ENCODE peak calls at places on chromosome 11, in eight cellular contexts. One of them, this sample, is unnamed.

GRCh38 chr11:67347964-67348749 is 5.2 kb downstream of the POLD4 start:
- DNase-seq in CD4-positive, alpha-beta T cell: no peak
- DNase-seq in endodermal cell: no peak
- DNase-seq in OCI-LY7: no peak
- DNase-seq in right atrium auricular region: no peak
- DNase-seq in stomach: no peak
- DNase-seq in transverse colon: no peak
- DNase-seq in lower lobe of right lung: no peak
- DNase-seq in this sample: no peak

GRCh38 chr11:85867751-85868150 is 12.6 kb downstream of the CCDC83 start:
- DNase-seq in CD4-positive, alpha-beta T cell: no peak
- DNase-seq in endodermal cell: no peak
- DNase-seq in OCI-LY7: no peak
- DNase-seq in right atrium auricular region: no peak
- DNase-seq in stomach: no peak
- DNase-seq in transverse colon: no peak
- DNase-seq in lower lobe of right lung: no peak
- DNase-seq in this sample: no peak

GRCh38 chr11:19511413-19512183 is 201.0 kb upstream of the NAV2 start:
- DNase-seq in CD4-positive, alpha-beta T cell: no peak
- DNase-seq in endodermal cell: no peak
- DNase-seq in OCI-LY7: no peak
- DNase-seq in right atrium auricular region: peak; percentile 73
- DNase-seq in stomach: peak; percentile 46
- DNase-seq in transverse colon: peak; percentile 10
- DNase-seq in lower lobe of right lung: peak; percentile 55
- DNase-seq in this sample: no peak

GRCh38 chr11:67352546-67353316 is 615 bp downstream of the POLD4 start:
- DNase-seq in CD4-positive, alpha-beta T cell: no peak
- DNase-seq in endodermal cell: no peak
- DNase-seq in OCI-LY7: peak; percentile 89
- DNase-seq in right atrium auricular region: no peak
- DNase-seq in stomach: peak; percentile 59
- DNase-seq in transverse colon: peak; percentile 72
- DNase-seq in lower lobe of right lung: peak; percentile 82
- DNase-seq in this sample: no peak

GRCh38 chr11:79466411-79466810 is 25.6 kb upstream of the TENM4 start:
- DNase-seq in CD4-positive, alpha-beta T cell: no peak
- DNase-seq in endodermal cell: no peak
- DNase-seq in OCI-LY7: no peak
- DNase-seq in right atrium auricular region: no peak
- DNase-seq in stomach: no peak
- DNase-seq in transverse colon: no peak
- DNase-seq in lower lobe of right lung: no peak
- DNase-seq in this sample: peak; percentile 45

GRCh38 chr11:44955019-44955738 is 4.5 kb upstream of the TP53I11 start:
- DNase-seq in CD4-positive, alpha-beta T cell: no peak
- DNase-seq in endodermal cell: no peak
- DNase-seq in OCI-LY7: no peak
- DNase-seq in right atrium auricular region: peak; percentile 81
- DNase-seq in stomach: peak; percentile 55
- DNase-seq in transverse colon: peak; percentile 66
- DNase-seq in lower lobe of right lung: peak; percentile 66
- DNase-seq in this sample: peak; percentile 56

GRCh38 chr11:19441752-19442553 is 201.2 kb upstream of the E2F8 start:
- DNase-seq in CD4-positive, alpha-beta T cell: no peak
- DNase-seq in endodermal cell: no peak
- DNase-seq in OCI-LY7: peak; percentile 49
- DNase-seq in right atrium auricular region: peak; percentile 88
- DNase-seq in stomach: peak; percentile 74
- DNase-seq in transverse colon: no peak
- DNase-seq in lower lobe of right lung: no peak
- DNase-seq in this sample: peak; percentile 96

GRCh38 chr11:19093976-19094375 is 23.0 kb upstream of the ZDHHC13 start:
- DNase-seq in CD4-positive, alpha-beta T cell: no peak
- DNase-seq in endodermal cell: no peak
- DNase-seq in OCI-LY7: no peak
- DNase-seq in right atrium auricular region: no peak
- DNase-seq in stomach: no peak
- DNase-seq in transverse colon: no peak
- DNase-seq in lower lobe of right lung: no peak
- DNase-seq in this sample: peak; percentile 42

GRCh38 chr11:59283825-59284772 is 71.4 kb upstream of the MPEG1 start:
- DNase-seq in CD4-positive, alpha-beta T cell: peak; percentile 37
- DNase-seq in endodermal cell: peak; percentile 71
- DNase-seq in OCI-LY7: peak; percentile 87
- DNase-seq in right atrium auricular region: peak; percentile 67
- DNase-seq in stomach: peak; percentile 53
- DNase-seq in transverse colon: peak; percentile 45
- DNase-seq in lower lobe of right lung: no peak
- DNase-seq in this sample: peak; percentile 30

GRCh38 chr11:128422576-128423370 is 164.6 kb downstream of the ETS1 start:
- DNase-seq in CD4-positive, alpha-beta T cell: peak; percentile 96
- DNase-seq in endodermal cell: peak; percentile 61
- DNase-seq in OCI-LY7: no peak
- DNase-seq in right atrium auricular region: no peak
- DNase-seq in stomach: peak; percentile 35
- DNase-seq in transverse colon: peak; percentile 25
- DNase-seq in lower lobe of right lung: peak; percentile 47
- DNase-seq in this sample: no peak

GRCh38 chr11:120820040-120820439 is 203.9 kb upstream of the TBCEL start:
- DNase-seq in CD4-positive, alpha-beta T cell: no peak
- DNase-seq in endodermal cell: no peak
- DNase-seq in OCI-LY7: no peak
- DNase-seq in right atrium auricular region: no peak
- DNase-seq in stomach: no peak
- DNase-seq in transverse colon: no peak
- DNase-seq in lower lobe of right lung: no peak
- DNase-seq in this sample: no peak

DNA sequence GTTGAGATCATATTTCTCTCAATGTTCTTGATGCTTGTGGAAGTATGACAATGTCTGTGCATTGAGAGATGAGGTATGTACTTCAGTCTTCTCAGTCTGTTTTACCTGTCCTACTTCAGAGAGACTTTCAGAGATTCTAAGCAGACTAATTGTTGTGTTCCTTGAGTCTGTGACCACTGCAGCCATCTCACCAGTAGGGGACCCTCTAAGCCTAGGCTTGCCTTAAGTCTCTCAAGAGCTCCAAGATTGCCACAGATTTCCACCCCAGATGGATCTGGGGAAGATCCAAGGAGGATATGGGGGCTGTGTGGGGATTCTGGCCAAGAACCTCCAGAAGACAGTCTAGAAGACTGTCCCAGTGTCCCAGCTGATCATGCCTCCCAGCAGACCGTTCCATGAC is 179.9 kb upstream of the PLET1 start:
- DNase-seq in CD4-positive, alpha-beta T cell: no peak
- DNase-seq in endodermal cell: peak; percentile 85
- DNase-seq in OCI-LY7: no peak
- DNase-seq in right atrium auricular region: no peak
- DNase-seq in stomach: no peak
- DNase-seq in transverse colon: no peak
- DNase-seq in lower lobe of right lung: no peak
- DNase-seq in this sample: no peak
- TF ChIP-seq CTCF in CD4-positive, alpha-beta T cell: no peak
- TF ChIP-seq CTCF in endodermal cell: peak; percentile 90
- TF ChIP-seq CTCF in OCI-LY7: no peak
- TF ChIP-seq CTCF in right atrium auricular region: no peak
- TF ChIP-seq CTCF in stomach: no peak
- TF ChIP-seq CTCF in transverse colon: no peak
- TF ChIP-seq CTCF in lower lobe of right lung: no peak
- TF ChIP-seq CTCF in this sample: no peak

GRCh38 chr11:12455938-12456337 is 78.6 kb downstream of the PARVA start:
- DNase-seq in CD4-positive, alpha-beta T cell: no peak
- DNase-seq in endodermal cell: peak; percentile 10
- DNase-seq in OCI-LY7: no peak
- DNase-seq in right atrium auricular region: no peak
- DNase-seq in stomach: no peak
- DNase-seq in transverse colon: no peak
- DNase-seq in lower lobe of right lung: no peak
- DNase-seq in this sample: no peak
- H3K27ac ChIP-seq in CD4-positive, alpha-beta T cell: no peak overlapping the region
- H3K27ac ChIP-seq in endodermal cell: no peak overlapping the region
- H3K27ac ChIP-seq in OCI-LY7: no peak overlapping the region
- H3K27ac ChIP-seq in right atrium auricular region: no peak overlapping the region
- H3K27ac ChIP-seq in stomach: no peak overlapping the region
- H3K27ac ChIP-seq in transverse colon: peak overlapping the region; percentile 61
- H3K27ac ChIP-seq in lower lobe of right lung: no peak overlapping the region
- H3K27ac ChIP-seq in this sample: no peak overlapping the region

GRCh38 chr11:46278387-46279173 is 1.1 kb downstream of the CREB3L1 start:
- DNase-seq in CD4-positive, alpha-beta T cell: peak; percentile 19
- DNase-seq in endodermal cell: peak; percentile 91
- DNase-seq in OCI-LY7: no peak
- DNase-seq in right atrium auricular region: no peak
- DNase-seq in stomach: peak; percentile 80
- DNase-seq in transverse colon: peak; percentile 79
- DNase-seq in lower lobe of right lung: peak; percentile 69
- DNase-seq in this sample: no peak
- TF ChIP-seq CTCF in CD4-positive, alpha-beta T cell: no peak
- TF ChIP-seq CTCF in endodermal cell: peak; percentile 87
- TF ChIP-seq CTCF in OCI-LY7: peak; percentile 39
- TF ChIP-seq CTCF in right atrium auricular region: peak; percentile 72
- TF ChIP-seq CTCF in stomach: peak; percentile 58
- TF ChIP-seq CTCF in transverse colon: peak; percentile 65
- TF ChIP-seq CTCF in lower lobe of right lung: peak; percentile 46
- TF ChIP-seq CTCF in this sample: no peak

DNA sequence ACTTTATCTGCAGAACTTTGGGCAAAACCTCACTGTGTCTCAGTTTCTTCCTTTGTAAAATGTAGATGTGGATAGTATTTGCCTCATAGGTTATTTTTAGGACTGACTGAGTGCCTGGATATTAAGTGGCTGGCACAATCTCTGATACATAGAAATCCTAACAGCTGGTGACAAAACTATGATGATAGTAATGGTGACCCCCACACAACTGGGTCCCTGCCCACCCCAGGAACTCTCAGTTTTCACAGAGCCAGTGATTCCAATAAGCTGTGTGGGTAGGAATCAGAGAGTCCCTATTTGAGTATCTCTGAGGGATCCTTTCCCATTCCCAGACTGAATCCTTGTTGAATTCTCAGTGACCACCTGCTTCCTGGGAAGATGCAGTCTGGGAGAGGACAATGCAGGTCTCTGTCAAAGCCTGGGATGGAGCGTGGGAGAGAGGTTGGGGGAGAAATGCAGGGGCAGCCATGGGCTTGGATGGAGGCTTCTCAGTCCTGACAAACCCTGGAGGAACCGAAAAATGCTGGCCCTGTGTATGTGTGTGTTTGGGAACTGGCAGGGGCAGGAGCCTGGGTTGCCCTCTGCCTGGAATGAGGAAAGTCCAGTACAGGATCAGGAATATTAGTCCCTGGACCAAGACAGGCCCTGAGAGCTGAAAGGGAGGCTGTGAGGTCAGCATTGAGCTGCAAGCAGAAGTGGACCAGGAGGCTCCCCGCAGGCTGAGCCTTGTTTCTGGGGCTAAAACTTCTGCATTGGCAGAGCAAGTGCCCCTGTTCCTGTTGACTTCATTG is 6.1 kb upstream of the P2RY6 start:
- DNase-seq in CD4-positive, alpha-beta T cell: no peak
- DNase-seq in endodermal cell: no peak
- DNase-seq in OCI-LY7: no peak
- DNase-seq in right atrium auricular region: peak; percentile 55
- DNase-seq in stomach: peak; percentile 23
- DNase-seq in transverse colon: no peak
- DNase-seq in lower lobe of right lung: no peak
- DNase-seq in this sample: no peak
- H3K27ac ChIP-seq in CD4-positive, alpha-beta T cell: no peak overlapping the region
- H3K27ac ChIP-seq in endodermal cell: no peak overlapping the region
- H3K27ac ChIP-seq in OCI-LY7: no peak overlapping the region
- H3K27ac ChIP-seq in right atrium auricular region: no peak overlapping the region
- H3K27ac ChIP-seq in stomach: no peak overlapping the region
- H3K27ac ChIP-seq in transverse colon: no peak overlapping the region
- H3K27ac ChIP-seq in lower lobe of right lung: no peak overlapping the region
- H3K27ac ChIP-seq in this sample: no peak overlapping the region

GRCh38 chr11:69912911-69913451 is 93.8 kb upstream of the FGF3 start:
- DNase-seq in CD4-positive, alpha-beta T cell: no peak
- DNase-seq in endodermal cell: peak; percentile 68
- DNase-seq in OCI-LY7: peak; percentile 10
- DNase-seq in right atrium auricular region: no peak
- DNase-seq in stomach: no peak
- DNase-seq in transverse colon: peak; percentile 27
- DNase-seq in lower lobe of right lung: peak; percentile 41
- DNase-seq in this sample: no peak
- TF ChIP-seq CTCF in CD4-positive, alpha-beta T cell: no peak
- TF ChIP-seq CTCF in endodermal cell: peak; percentile 26
- TF ChIP-seq CTCF in OCI-LY7: peak; percentile 58
- TF ChIP-seq CTCF in right atrium auricular region: no peak
- TF ChIP-seq CTCF in stomach: peak; percentile 14
- TF ChIP-seq CTCF in transverse colon: peak; percentile 28
- TF ChIP-seq CTCF in lower lobe of right lung: peak; percentile 15
- TF ChIP-seq CTCF in this sample: peak; percentile 34

DNA sequence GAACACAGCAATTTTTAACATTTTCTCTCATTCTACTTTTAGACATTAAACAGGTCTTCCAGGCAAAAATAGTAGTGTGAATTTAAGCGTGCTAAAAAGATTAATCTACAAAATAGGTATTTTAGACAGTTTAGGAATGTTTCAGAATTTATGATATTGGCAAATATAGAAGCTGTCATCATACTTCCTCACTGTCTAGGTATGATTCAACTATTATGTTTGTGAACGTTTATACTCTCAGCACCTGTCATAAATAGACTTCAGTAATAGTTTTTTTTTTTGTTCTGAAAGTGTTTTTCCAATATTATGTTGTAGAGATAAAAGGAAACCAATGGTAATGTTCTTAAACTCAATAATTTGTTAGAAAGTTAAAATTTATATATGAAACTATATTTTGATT is 103.0 kb downstream of the ARHGAP42 start:
- DNase-seq in CD4-positive, alpha-beta T cell: no peak
- DNase-seq in endodermal cell: no peak
- DNase-seq in OCI-LY7: no peak
- DNase-seq in right atrium auricular region: no peak
- DNase-seq in stomach: no peak
- DNase-seq in transverse colon: no peak
- DNase-seq in lower lobe of right lung: no peak
- DNase-seq in this sample: no peak
- H3K27ac ChIP-seq in CD4-positive, alpha-beta T cell: no peak overlapping the region
- H3K27ac ChIP-seq in endodermal cell: no peak overlapping the region
- H3K27ac ChIP-seq in OCI-LY7: no peak overlapping the region
- H3K27ac ChIP-seq in right atrium auricular region: no peak overlapping the region
- H3K27ac ChIP-seq in stomach: no peak overlapping the region
- H3K27ac ChIP-seq in transverse colon: no peak overlapping the region
- H3K27ac ChIP-seq in lower lobe of right lung: no peak overlapping the region
- H3K27ac ChIP-seq in this sample: no peak overlapping the region

DNA sequence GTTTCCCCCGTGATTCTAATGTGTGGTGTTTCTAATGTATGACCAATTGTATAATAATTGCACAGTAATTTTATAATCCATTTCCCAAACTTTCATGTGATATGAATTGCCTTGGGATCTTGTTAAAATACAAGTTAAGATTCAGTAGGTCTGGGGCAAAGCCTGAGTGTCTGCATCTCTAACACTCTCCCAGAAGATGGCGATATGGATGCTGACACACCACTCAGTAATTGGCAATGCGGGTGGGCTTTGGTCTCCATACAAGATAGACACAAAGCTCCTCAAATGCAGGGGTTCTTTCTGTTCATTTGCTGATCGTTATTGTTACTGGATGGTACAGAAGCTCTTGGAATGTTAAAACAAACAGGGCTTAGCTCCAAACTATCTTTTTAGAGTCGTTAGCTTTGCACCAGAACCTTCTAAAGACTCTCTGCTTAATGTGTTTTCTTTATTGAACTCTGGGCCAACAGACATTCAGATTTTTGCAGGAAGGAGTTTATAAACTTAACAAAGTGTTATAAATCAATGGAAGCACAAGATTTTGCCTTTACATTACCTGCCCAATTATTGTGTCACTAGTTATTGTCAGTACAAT is 45.4 kb upstream of the ANO3 start:
- DNase-seq in CD4-positive, alpha-beta T cell: no peak
- DNase-seq in endodermal cell: peak; percentile 71
- DNase-seq in OCI-LY7: peak; percentile 42
- DNase-seq in right atrium auricular region: no peak
- DNase-seq in stomach: no peak
- DNase-seq in transverse colon: no peak
- DNase-seq in lower lobe of right lung: no peak
- DNase-seq in this sample: peak; percentile 8
- TF ChIP-seq CTCF in CD4-positive, alpha-beta T cell: no peak
- TF ChIP-seq CTCF in endodermal cell: peak; percentile 76
- TF ChIP-seq CTCF in OCI-LY7: peak; percentile 83
- TF ChIP-seq CTCF in right atrium auricular region: peak; percentile 49
- TF ChIP-seq CTCF in stomach: no peak
- TF ChIP-seq CTCF in transverse colon: no peak
- TF ChIP-seq CTCF in lower lobe of right lung: peak; percentile 17
- TF ChIP-seq CTCF in this sample: peak; percentile 53